ENCODE peak calls at places on chromosomes 6 and 20, in eight cellular contexts. H is activated CD8-positive, alpha-beta memory T cell treated with anti-CD3 and anti-CD28 coated beads, Interleukin-2, amount 10 ng/mL, durations not matched to agents 7 days and 5 days; C is left ventricle myocardium inferior; X is NCI-H2081; Y is left kidney; B is neural crest cell; N is NCI-H1092 treated with DMSO at 0.1 percent for 48 hours; F is GM12865. K is an unnamed sample.

GRCh38 chr6:155523821-155524238 is 68.2 kb upstream of the NOX3 start:
- DNase-seq in F (no peak), B (no peak), X (peak; percentile 43), Y (no peak), N (no peak), C (no peak), H (no peak), K (peak; percentile 5)

GRCh38 chr20:21100590-21101452 is 5.3 kb downstream of the LINC00237 start:
- DNase-seq in C (no peak), X (peak; percentile 59), N (peak; percentile 78), Y (peak; percentile 42), F (peak; percentile 13), H (peak; percentile 55), B (peak; percentile 32), K (peak; percentile 46)

GRCh38 chr6:2523061-2523460 is 227.7 kb downstream of the MYLK4 start:
- DNase-seq in H (no peak), X (no peak), F (no peak), N (no peak), C (no peak), B (no peak), Y (peak; percentile 24), K (no peak)

GRCh38 chr6:106082735-106083398 is 3.3 kb upstream of the PRDM1 start:
- DNase-seq in N (no peak), H (no peak), B (no peak), C (no peak), Y (no peak), X (no peak), F (no peak), K (peak; percentile 72)

GRCh38 chr6:22024973-22025467 is 271.8 kb downstream of the PRL start:
- DNase-seq in F (peak; percentile 67), C (no peak), X (no peak), Y (no peak), H (no peak), B (no peak), N (no peak), K (no peak)

GRCh38 chr6:170084166-170084730 is 206.6 kb downstream of the DLL1 start:
- DNase-seq in X (no peak), H (peak; percentile 27), C (peak; percentile 6), F (no peak), N (no peak), Y (no peak), B (no peak), K (no peak)

GRCh38 chr20:41178904-41179432 is 41.6 kb downstream of the PLCG1 start:
- DNase-seq in H (peak; percentile 25), N (peak; percentile 21), Y (no peak), B (no peak), X (peak; percentile 71), F (no peak), C (peak; percentile 54), K (no peak)

GRCh38 chr6:93678841-93679454 is 259.6 kb upstream of the EPHA7 start:
- DNase-seq in B (no peak), C (no peak), X (peak; percentile 5), F (no peak), H (no peak), N (peak; percentile 5), Y (no peak), K (peak; percentile 49)

GRCh38 chr20:34062651-34063482 is 49.2 kb downstream of the EIF2S2 start:
- DNase-seq in N (no peak), X (no peak), H (no peak), C (no peak), B (no peak), Y (no peak), F (no peak), K (peak; percentile 64)

GRCh38 chr6:106381223-106381622 is 20.7 kb downstream of the CRYBG1 start:
- DNase-seq in C (no peak), X (no peak), F (no peak), H (no peak), Y (no peak), N (no peak), B (no peak), K (no peak)

GRCh38 chr20:37384683-37385174 is 38.8 kb downstream of the SRC start:
- DNase-seq in H (peak; percentile 77), Y (peak; percentile 80), F (peak; percentile 81), C (peak; percentile 66), N (peak; percentile 21), X (no peak), B (peak; percentile 76), K (peak; percentile 41)

GRCh38 chr6:83308833-83309232 is 115.7 kb downstream of the RWDD2A start:
- DNase-seq in B (no peak), H (no peak), N (no peak), F (no peak), Y (no peak), X (no peak), C (no peak), K (no peak)

GRCh38 chr6:52725530-52726192 is 37.6 kb downstream of the GSTA2 start:
- DNase-seq in C (no peak), X (peak; percentile 86), N (peak; percentile 72), Y (no peak), F (no peak), H (no peak), B (no peak), K (peak; percentile 37)

GRCh38 chr20:59309218-59309617 is 8.8 kb downstream of the EDN3 start:
- DNase-seq in H (no peak), Y (no peak), F (no peak), C (no peak), X (no peak), B (no peak), N (no peak), K (no peak)

GRCh38 chr20:2210646-2211556 is 84.9 kb upstream of the TGM3 start:
- DNase-seq in Y (peak; percentile 75), H (no peak), F (no peak), X (no peak), B (no peak), N (no peak), C (peak; percentile 29), K (peak; percentile 88)

GRCh38 chr6:6942826-6943225 is 164.9 kb upstream of the RREB1 start:
- DNase-seq in B (no peak), F (peak; percentile 24), N (peak; percentile 75), Y (peak; percentile 52), C (peak; percentile 65), X (no peak), H (no peak), K (no peak)

GRCh38 chr6:19723533-19723932 is 113.6 kb upstream of the ID4 start:
- DNase-seq in H (no peak), C (no peak), F (no peak), B (no peak), X (no peak), Y (no peak), N (no peak), K (peak; percentile 77)